ENCODE peak calls at places on chromosomes 16 and 17, in eight cellular contexts. D, Z, I, T, W, Y, O and K are unnamed samples. For H3K27me3, the result is how much of the 10 kb centered on the place peaks cover.

GRCh38 chr17:75635610-75636202 is 2.5 kb downstream of the SMIM5 start:
- DNase-seq in D (no peak), Z (peak), I (no peak), T (peak), W (no peak), Y (no peak), O (peak), K (no peak)

GRCh38 chr17:15945493-15946209 is 721 bp downstream of the ADORA2B start:
- DNase-seq in D (peak), Z (no peak), I (peak), T (no peak), W (peak), Y (peak), O (peak), K (no peak)

GRCh38 chr17:7610641-7611040 is 4.1 kb downstream of the FXR2 start:
- DNase-seq in D (no peak), Z (no peak), I (no peak), T (no peak), W (no peak), Y (no peak), O (no peak), K (no peak)

GRCh38 chr16:67731071-67731810 is 12.1 kb upstream of the GFOD2 start:
- DNase-seq in D (no peak), Z (no peak), I (no peak), T (no peak), W (peak), Y (no peak), O (no peak), K (no peak)

GRCh38 chr17:8445536-8445935 is 9.9 kb downstream of the NDEL1 start:
- DNase-seq in D (no peak), Z (no peak), I (no peak), T (no peak), W (no peak), Y (no peak), O (no peak), K (no peak)

GRCh38 chr16:77383606-77384187 is 51.1 kb downstream of the ADAMTS18 start:
- DNase-seq in D (no peak), Z (no peak), I (no peak), T (no peak), W (no peak), Y (no peak), O (no peak), K (no peak)

GRCh38 chr17:48439875-48440505 is 10.0 kb upstream of the SKAP1 start:
- DNase-seq in D (no peak), Z (peak), I (no peak), T (peak), W (no peak), Y (no peak), O (no peak), K (no peak)

GRCh38 chr16:84741351-84741791 is 41.6 kb downstream of the USP10 start:
- DNase-seq in D (peak), Z (no peak), I (no peak), T (peak), W (no peak), Y (no peak), O (no peak), K (no peak)

GRCh38 chr16:86156155-86156554 is 257.2 kb downstream of the IRF8 start:
- DNase-seq in D (no peak), Z (no peak), I (peak), T (no peak), W (peak), Y (no peak), O (no peak), K (no peak)

GRCh38 chr16:74501484-74502479 is 80.5 kb upstream of the CLEC18B start:
- DNase-seq in D (peak), Z (no peak), I (no peak), T (no peak), W (no peak), Y (no peak), O (no peak), K (no peak)

GRCh38 chr17:68431661-68432071 is 25.6 kb downstream of the WIPI1 start:
- DNase-seq in D (peak), Z (no peak), I (peak), T (no peak), W (no peak), Y (no peak), O (peak), K (no peak)

GRCh38 chr17:81924557-81925532 is 2.7 kb downstream of the MAFG start:
- DNase-seq in D (no peak), Z (no peak), I (peak), T (no peak), W (no peak), Y (no peak), O (no peak), K (no peak)

GRCh38 chr17:31525801-31526549 is 134.5 kb downstream of the RAB11FIP4 start:
- DNase-seq in D (no peak), Z (no peak), I (peak), T (no peak), W (no peak), Y (no peak), O (no peak), K (no peak)

GRCh38 chr17:3534881-3535252 is 22.7 kb downstream of the TRPV3 start:
- DNase-seq in D (peak), Z (no peak), I (peak), T (no peak), W (no peak), Y (no peak), O (peak), K (no peak)

GRCh38 chr17:29119265-29119664 is 60.9 kb downstream of the MYO18A start:
- DNase-seq in D (no peak), Z (no peak), I (no peak), T (no peak), W (no peak), Y (no peak), O (no peak), K (no peak)

GRCh38 chr17:29149431-29150064 is 30.6 kb downstream of the MYO18A start:
- DNase-seq in D (no peak), Z (no peak), I (no peak), T (no peak), W (no peak), Y (peak), O (peak), K (no peak)

DNA sequence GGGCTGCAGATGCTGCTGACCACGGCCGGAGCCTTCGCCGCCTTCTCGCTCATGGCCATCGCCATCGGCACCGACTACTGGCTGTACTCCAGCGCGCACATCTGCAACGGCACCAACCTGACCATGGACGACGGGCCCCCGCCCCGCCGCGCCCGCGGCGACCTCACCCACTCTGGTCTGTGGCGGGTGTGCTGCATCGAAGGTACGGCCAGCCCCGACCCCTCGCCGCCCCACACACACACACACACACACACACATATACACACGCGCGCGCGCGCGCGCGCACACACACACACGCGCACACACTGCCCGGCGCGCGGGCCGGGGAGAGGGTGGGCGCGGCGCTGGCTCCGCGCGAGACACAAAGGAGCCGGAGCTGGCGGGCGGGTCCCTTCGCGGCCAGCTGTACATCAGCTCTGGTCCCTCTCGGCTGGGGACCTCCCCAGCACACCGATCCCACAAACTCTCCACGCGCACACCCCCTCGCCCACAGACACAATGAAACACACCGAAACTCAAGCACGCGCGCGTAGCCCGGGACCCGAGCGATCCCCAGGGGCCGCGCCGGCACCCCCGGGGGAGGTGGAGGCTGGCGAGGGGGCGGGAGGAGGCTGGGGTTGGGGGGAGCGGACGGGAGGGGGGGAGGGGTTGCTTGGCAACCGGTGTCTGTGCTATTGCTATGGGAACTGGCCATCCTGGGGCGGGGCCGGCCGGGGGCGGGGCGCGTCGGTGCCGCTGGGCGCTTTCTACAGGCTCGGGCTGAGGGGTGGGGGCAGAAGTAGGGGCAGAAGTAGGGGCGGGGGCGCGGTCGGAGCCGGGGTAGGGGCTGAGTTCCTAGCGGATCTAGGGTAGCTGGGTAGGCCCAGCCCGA is 658 bp downstream of the CACNG4 start:
- DNase-seq in D (no peak), Z (no peak), I (peak), T (peak), W (no peak), Y (no peak), O (peak), K (no peak)
- H3K27me3 ChIP-seq in D (half or more), Z (under half), I (half or more), T (under half), W (under half), Y (under half), O (under half), K (half or more)

GRCh38 chr17:4566785-4567184 is 6.4 kb upstream of the GGT6 start:
- DNase-seq in D (peak), Z (peak), I (peak), T (peak), W (no peak), Y (peak), O (peak), K (no peak)
- TF ChIP-seq CTCF in D (peak), Z (no peak), I (peak), T (peak), W (peak), Y (peak), O (peak), K (peak)

GRCh38 chr16:72308396-72308795 is 136.4 kb upstream of the PMFBP1 start:
- DNase-seq in D (no peak), Z (no peak), I (no peak), T (no peak), W (no peak), Y (no peak), O (no peak), K (no peak)
- H3K4me3 ChIP-seq in D (no peak), Z (no peak), I (no peak), T (no peak), W (no peak), Y (no peak), O (no peak), K (no peak)

GRCh38 chr17:57670769-57671545 is 74.1 kb downstream of the CCDC182 start:
- DNase-seq in D (no peak), Z (no peak), I (no peak), T (no peak), W (no peak), Y (peak), O (peak), K (no peak)
- H3K27me3 ChIP-seq in D (under half), Z (under half), I (under half), T (under half), W (under half), Y (under half), O (under half), K (under half)

GRCh38 chr16:4245400-4245799 is 3.5 kb upstream of the SRL start:
- DNase-seq in D (no peak), Z (no peak), I (no peak), T (no peak), W (no peak), Y (no peak), O (no peak), K (no peak)

GRCh38 chr16:4253394-4254150 is 11.7 kb upstream of the SRL start:
- DNase-seq in D (peak), Z (peak), I (peak), T (peak), W (peak), Y (peak), O (peak), K (peak)

GRCh38 chr16:4246777-4247476 is 5.0 kb upstream of the SRL start:
- DNase-seq in D (no peak), Z (no peak), I (no peak), T (no peak), W (no peak), Y (no peak), O (no peak), K (no peak)

GRCh38 chr16:4244881-4245280 is 3.0 kb upstream of the SRL start:
- DNase-seq in D (no peak), Z (no peak), I (no peak), T (no peak), W (no peak), Y (no peak), O (no peak), K (no peak)

DNA sequence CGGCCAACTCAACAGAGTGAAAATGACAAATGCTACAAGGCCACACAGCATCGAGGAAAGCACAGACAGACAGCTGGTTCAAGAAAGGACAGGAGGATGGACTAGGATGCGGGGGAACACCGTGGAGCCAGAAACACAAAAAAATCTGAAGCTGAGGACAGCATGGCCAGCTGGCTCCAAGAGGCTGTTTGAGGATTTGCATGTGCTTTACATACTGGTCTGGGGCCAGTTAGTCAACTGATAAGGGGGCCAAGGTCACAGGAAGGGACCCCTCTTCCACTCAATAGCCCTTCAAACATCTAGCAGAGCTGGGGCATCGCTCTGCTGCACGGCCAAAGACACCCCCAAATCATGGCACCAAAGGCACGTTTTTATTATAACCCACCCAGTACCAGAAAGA is 7.7 kb upstream of the SRL start:
- DNase-seq in D (no peak), Z (no peak), I (no peak), T (no peak), W (no peak), Y (no peak), O (no peak), K (no peak)
- TF ChIP-seq CTCF in D (no peak), Z (no peak), I (no peak), T (no peak), W (no peak), Y (no peak), O (no peak), K (no peak)